ENCODE peak calls at places on chromosomes 7 and 10, in five cellular contexts. B, X, E, M and U are unnamed samples.

GRCh38 chr7:130490888-130491771 is 755 bp upstream of the MEST start:
- DNase-seq in M (peak; percentile 41), E (peak; percentile 30), B (no peak), X (no peak), U (peak; percentile 76)

GRCh38 chr7:47356261-47356660 is 225.7 kb downstream of the TNS3 start:
- DNase-seq in B (no peak), X (no peak), E (no peak), M (no peak), U (no peak)

GRCh38 chr7:156816943-156817572 is 75.9 kb downstream of the LMBR1 start:
- DNase-seq in X (no peak), B (peak; percentile 29), E (no peak), M (no peak), U (no peak)

GRCh38 chr10:79404231-79404609 is 41.2 kb downstream of the ZCCHC24 start:
- DNase-seq in M (peak; percentile 83), X (no peak), B (no peak), E (peak; percentile 57), U (peak; percentile 72)

GRCh38 chr10:20215547-20216152 is 399.4 kb downstream of the PLXDC2 start:
- DNase-seq in M (no peak), X (no peak), B (no peak), E (no peak), U (no peak)

GRCh38 chr10:69661414-69662172 is 31.5 kb downstream of the FAM241B start:
- DNase-seq in M (no peak), X (no peak), B (no peak), E (no peak), U (no peak)

GRCh38 chr7:159240962-159241361 is 96.3 kb upstream of the VIPR2 start:
- DNase-seq in E (no peak), M (no peak), B (no peak), X (no peak), U (no peak)

GRCh38 chr10:33132626-33133025 is 174.6 kb upstream of the ITGB1 start:
- DNase-seq in M (no peak), E (no peak), B (no peak), X (no peak), U (no peak)

GRCh38 chr7:110373514-110374258 is 717.2 kb upstream of the LRRN3 start:
- DNase-seq in B (no peak), X (no peak), M (no peak), E (no peak), U (no peak)

GRCh38 chr7:82247814-82248433 is 195.7 kb downstream of the CACNA2D1 start:
- DNase-seq in M (no peak), E (no peak), X (no peak), B (peak; percentile 5), U (no peak)

GRCh38 chr7:74275401-74275881 is 13.8 kb upstream of the CLIP2 start:
- DNase-seq in E (no peak), B (no peak), X (no peak), M (no peak), U (no peak)

GRCh38 chr10:121596668-121597503 is 1.4 kb downstream of the FGFR2 start:
- DNase-seq in E (peak; percentile 36), X (no peak), B (no peak), M (peak; percentile 76), U (no peak)

GRCh38 chr10:121595806-121596667 is 2.2 kb downstream of the FGFR2 start:
- DNase-seq in X (no peak), B (no peak), M (peak; percentile 20), E (no peak), U (no peak)

GRCh38 chr10:121601458-121601857 is 3.2 kb upstream of the FGFR2 start:
- DNase-seq in M (no peak), B (no peak), E (no peak), X (no peak), U (no peak)

GRCh38 chr10:121597504-121598241 is 571 bp downstream of the FGFR2 start:
- DNase-seq in B (no peak), E (no peak), M (peak; percentile 43), X (no peak), U (no peak)

GRCh38 chr10:121598261-121599249 is at the start of gene FGFR2:
- DNase-seq in E (peak; percentile 87), B (peak; percentile 82), M (peak; percentile 86), X (no peak), U (no peak)
- TF ChIP-seq POLR2A in E (no peak), B (no peak), M (no peak), X (no peak), U (no peak)

DNA sequence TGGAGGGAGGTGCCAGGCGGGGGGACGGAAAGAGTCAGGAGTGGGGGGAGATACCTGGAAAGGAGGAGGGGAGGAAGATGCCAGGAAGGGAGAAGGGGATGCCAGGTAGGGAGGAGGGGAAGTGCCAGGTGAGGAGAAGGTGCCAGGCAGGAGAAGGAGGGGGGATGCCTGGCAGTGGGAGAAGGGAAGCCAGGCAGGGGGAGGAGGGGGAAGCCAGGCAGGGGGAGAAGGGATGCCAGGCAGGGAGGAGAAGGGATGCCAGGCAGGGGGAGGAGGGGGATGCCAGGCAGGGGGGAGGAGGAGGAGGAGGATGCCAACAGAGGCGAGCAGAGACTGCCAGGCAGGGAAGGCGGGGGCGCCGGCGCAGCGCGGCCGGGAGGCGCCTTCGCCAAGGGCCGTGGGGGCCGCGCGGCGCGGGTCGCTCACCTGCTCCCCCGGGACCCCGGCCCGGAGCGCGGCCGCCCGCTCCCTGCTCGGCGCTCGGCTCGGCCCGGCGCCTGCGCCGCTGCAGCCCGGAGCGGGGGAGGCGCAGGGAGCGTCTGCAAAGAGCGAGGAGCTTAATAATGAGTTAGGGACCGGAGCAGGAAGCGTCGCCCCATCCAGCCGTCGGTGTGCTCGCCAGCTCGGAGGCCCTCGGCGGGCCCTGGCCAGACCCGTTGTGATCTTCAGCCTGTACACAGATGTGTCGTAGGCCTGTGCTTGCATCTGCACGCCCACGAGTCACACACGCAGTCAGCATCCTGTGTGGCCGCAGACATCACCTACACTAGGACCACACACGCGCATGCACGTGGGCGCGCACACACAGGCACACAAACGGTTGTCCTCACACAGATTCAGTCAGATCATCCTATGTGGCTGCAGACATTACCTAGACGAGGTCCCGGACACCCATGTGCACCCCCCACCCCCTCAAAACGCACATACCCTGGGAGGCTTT is 28.4 kb upstream of the SMARCD3 start:
- DNase-seq in M (peak; percentile 60), B (peak; percentile 61), X (no peak), E (peak; percentile 50), U (peak; percentile 87)
- H3K4me3 ChIP-seq in M (peak overlapping the region; percentile 48), B (peak overlapping the region; percentile 79), X (no peak overlapping the region), E (peak overlapping the region; percentile 51), U (peak overlapping the region; percentile 20)

GRCh38 chr10:3081383-3081981 is 14.1 kb downstream of the PFKP start:
- DNase-seq in B (no peak), M (no peak), X (no peak), E (no peak), U (no peak)

GRCh38 chr10:3077506-3077905 is 10.2 kb downstream of the PFKP start:
- DNase-seq in B (no peak), E (no peak), X (no peak), M (no peak), U (no peak)

GRCh38 chr10:3077940-3078630 is 10.7 kb downstream of the PFKP start:
- DNase-seq in M (no peak), E (no peak), X (no peak), B (no peak), U (no peak)

GRCh38 chr10:3082290-3082689 is 14.9 kb downstream of the PFKP start:
- DNase-seq in B (no peak), M (no peak), E (no peak), X (no peak), U (no peak)

DNA sequence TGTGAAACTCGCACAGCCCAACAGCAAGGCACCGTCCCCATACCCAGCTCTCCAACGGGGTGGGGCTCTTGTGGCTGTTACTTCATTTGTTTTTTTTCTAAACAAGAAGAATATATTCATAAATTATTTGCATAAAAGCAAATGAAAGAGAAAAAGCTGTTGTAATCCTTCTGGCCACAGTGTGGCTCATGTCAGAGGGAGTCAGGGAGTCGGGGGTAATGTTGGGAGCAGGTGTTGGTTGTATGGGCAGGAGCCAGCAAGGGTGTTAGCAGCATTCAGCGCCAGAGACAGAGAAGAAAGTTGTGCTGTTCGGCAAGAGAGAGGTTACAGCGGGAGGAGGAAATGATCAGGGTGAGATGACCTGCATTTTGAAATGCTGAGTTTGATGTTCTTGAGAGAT is 13.3 kb downstream of the PFKP start:
- DNase-seq in X (no peak), B (no peak), M (no peak), E (no peak), U (no peak)
- TF ChIP-seq CTCF in X (no peak), B (no peak), M (no peak), E (no peak), U (no peak)

DNA sequence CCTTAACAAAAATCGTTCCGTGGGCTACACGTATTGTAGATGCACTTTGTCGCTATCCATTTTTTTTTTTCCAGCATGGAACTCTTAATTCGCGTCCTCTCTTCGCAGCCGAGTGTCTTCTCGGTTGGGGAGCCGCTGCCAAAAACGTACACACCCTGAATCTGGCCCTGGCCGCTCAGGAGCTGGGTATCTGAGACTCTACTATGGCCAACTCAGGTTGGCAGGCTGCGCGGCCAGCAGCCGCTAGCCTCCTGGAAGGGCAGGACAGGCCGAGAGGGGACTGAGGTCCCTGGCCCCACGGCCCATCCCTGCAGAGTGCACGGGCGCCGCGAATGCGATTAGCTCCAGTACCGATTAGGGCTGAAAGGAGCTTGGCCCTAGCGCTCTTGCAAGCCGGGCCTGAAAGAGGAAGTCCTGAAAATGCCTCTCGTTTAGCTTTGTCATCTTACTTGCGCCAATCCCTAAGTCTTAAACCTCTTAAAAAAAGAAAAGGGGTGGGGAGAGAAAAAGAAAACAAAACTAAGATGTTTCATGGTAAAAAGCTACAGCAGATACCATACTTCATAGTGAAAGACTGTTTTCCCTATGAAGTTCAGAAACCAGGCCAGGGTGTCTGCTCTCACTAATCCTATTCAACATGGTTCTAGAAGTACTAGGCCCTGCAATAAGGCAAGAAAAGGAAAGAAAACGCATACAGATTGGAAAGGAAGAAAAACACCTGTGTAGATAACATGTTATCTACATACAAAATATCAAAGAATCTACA is 113.2 kb upstream of the RHEB start:
- DNase-seq in E (peak; percentile 61), X (peak; percentile 77), M (peak; percentile 42), B (no peak), U (peak; percentile 93)
- TF ChIP-seq POLR2A in E (no peak), X (peak; percentile 92), M (no peak), B (no peak), U (peak; percentile 69)

DNA sequence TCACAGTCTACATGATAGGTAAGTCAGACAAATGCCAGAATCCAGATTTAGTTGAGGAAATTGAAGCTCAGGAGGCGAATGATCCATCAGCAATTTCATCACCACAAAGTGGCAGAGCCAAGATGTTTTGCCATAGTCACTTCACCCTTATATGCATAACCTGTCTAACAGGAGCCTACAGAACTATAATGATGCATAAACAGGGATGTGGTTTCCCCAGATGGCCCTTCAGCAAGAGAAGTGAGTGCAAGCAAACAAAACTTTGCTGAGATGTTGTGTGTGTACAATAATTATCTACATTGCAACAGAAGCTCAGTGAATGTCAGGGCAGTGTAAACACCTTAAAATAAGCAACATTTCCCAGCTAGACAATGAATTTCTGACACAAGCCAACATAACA is 28.6 kb downstream of the PON3 start:
- DNase-seq in M (no peak), E (no peak), B (no peak), X (no peak), U (no peak)
- H3K4me3 ChIP-seq in M (no peak overlapping the region), E (no peak overlapping the region), B (no peak overlapping the region), X (no peak overlapping the region), U (no peak overlapping the region)